ENCODE peak calls at places on chromosomes 13 and 19, in six cellular contexts. B is IMR-90, Q is transverse colon, F is body of pancreas, G is adrenal gland, X is stomach. R is an unnamed sample.

GRCh38 chr19:9793051-9793591 is 24.6 kb upstream of the ZNF846 start:
- DNase-seq in B (peak), Q (peak), F (peak), G (peak), X (peak), R (no peak)

GRCh38 chr19:34667349-34668076 is 9.4 kb downstream of the SCGB2B2 start:
- DNase-seq in B (peak), Q (no peak), F (no peak), G (peak), X (no peak), R (no peak)

GRCh38 chr13:111232191-111232590 is 88.3 kb upstream of the TEX29 start:
- DNase-seq in B (no peak), Q (no peak), F (no peak), G (no peak), X (no peak), R (no peak)

GRCh38 chr19:50203281-50204080 is at the start of gene MYH14:
- DNase-seq in B (no peak), Q (peak), F (peak), G (peak), X (peak), R (no peak)

GRCh38 chr19:35856546-35857149 is at the start of gene KIRREL2:
- DNase-seq in B (no peak), Q (no peak), F (peak), G (no peak), X (no peak), R (no peak)

GRCh38 chr19:53991224-53992113 is at the start of gene CACNG6:
- DNase-seq in B (no peak), Q (no peak), F (no peak), G (no peak), X (peak), R (no peak)

GRCh38 chr19:28549680-28550277 is 663.2 kb downstream of the UQCRFS1 start:
- DNase-seq in B (no peak), Q (no peak), F (no peak), G (no peak), X (no peak), R (no peak)

GRCh38 chr19:5591476-5591875 is 23.7 kb upstream of the TINCR start:
- DNase-seq in B (no peak), Q (no peak), F (no peak), G (no peak), X (no peak), R (no peak)

GRCh38 chr19:39705578-39706188 is 1.4 kb downstream of the LGALS14 start:
- DNase-seq in B (no peak), Q (no peak), F (no peak), G (no peak), X (no peak), R (no peak)

GRCh38 chr19:54316746-54317107 is 3.8 kb upstream of the LILRA5 start:
- DNase-seq in B (no peak), Q (no peak), F (peak), G (no peak), X (no peak), R (no peak)

DNA sequence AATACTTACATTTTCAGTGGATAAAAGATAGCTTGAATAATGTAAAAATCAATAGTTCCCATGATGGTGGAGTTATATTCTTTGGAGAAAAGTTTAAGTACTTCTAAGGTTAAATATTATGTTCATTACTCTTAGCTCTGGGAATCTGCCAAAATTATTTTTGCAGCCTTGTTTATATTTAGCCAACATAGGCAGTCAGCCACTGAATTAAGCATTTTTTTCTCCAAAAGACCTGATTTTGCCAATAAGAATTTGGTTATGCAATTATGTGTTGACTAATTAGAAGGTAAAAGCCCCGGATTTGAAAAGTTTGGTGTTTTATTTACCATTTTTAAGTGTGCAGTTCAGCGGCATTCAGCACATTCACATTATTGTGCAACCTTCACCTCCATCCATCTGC is 90.0 kb upstream of the C1QTNF9B start:
- DNase-seq in B (peak), Q (no peak), F (no peak), G (no peak), X (no peak), R (no peak)
- H3K27ac ChIP-seq in B (no peak), Q (no peak), F (peak), G (no peak), X (no peak), R (no peak)

DNA sequence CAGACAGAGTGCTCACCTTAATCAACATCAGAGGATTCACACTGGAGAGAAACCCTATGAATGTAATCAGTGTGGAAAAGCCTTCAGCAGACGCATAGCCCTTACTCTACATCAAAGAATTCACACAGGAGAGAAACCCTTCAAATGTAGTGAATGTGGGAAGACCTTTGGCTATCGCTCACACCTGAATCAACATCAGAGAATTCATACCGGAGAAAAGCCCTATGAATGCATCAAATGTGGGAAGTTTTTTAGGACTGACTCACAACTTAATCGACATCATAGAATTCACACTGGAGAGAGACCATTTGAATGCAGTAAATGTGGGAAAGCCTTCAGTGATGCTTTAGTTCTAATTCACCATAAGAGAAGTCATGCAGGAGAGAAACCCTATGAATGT is 18.3 kb downstream of the ZNF527 start:
- DNase-seq in B (no peak), Q (no peak), F (no peak), G (no peak), X (no peak), R (no peak)
- TF ChIP-seq POLR2A in B (no peak), Q (no peak), F (no peak), G (no peak), X (no peak), R (no peak)

GRCh38 chr13:99434258-99434788 is 66.9 kb upstream of the TM9SF2 start:
- DNase-seq in B (no peak), Q (peak), F (no peak), G (no peak), X (peak), R (peak)
- TF ChIP-seq CTCF in B (peak), Q (no peak), F (no peak), G (no peak), X (no peak), R (no peak)

DNA sequence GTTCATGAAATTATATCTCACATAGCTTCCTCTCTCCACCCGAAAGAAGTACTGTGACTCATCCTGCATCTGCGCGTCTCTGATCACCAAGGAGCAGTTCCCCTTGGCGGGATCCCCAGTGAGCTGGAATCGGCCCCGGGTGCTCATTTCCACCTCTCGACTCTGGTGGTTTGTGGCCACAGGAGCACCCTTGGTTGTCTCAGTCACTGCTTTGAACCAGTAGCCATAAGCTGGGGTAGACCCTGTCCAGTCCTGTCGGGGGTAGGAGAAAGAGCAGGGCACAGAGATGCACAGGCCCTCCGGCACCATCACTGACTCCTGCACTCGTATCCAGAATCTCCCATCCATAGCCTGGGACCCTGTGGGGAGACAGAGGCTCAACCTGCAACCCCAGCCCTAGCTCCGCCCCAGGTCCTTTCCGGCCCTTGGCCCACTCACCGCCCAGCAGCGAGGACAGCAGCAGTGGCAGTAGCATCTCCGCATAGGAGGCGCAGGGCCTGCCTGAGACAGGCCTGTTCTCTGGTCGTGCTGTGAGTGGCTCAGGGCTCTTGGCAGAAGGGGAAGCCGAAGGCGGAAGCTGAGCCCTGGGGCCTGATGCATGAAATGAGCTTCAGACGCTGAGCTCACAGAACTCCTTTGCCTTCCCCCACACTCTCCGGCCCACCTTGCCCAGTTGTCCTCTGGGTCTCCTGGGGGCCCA is at the start of gene SIGLEC10:
- DNase-seq in B (no peak), Q (peak), F (peak), G (peak), X (peak), R (peak)
- H3K27ac ChIP-seq in B (no peak), Q (peak), F (no peak), G (peak), X (no peak), R (peak)

GRCh38 chr19:51394045-51394836 is 3.9 kb upstream of the C19orf84 start:
- DNase-seq in B (peak), Q (peak), F (peak), G (peak), X (peak), R (peak)
- TF ChIP-seq POLR2A in B (peak), Q (no peak), F (no peak), G (peak), X (no peak), R (no peak)

GRCh38 chr13:109743706-109744453 is 42.5 kb downstream of the IRS2 start:
- DNase-seq in B (peak), Q (peak), F (peak), G (no peak), X (no peak), R (no peak)
- TF ChIP-seq CTCF in B (no peak), Q (no peak), F (no peak), G (no peak), X (no peak), R (no peak)

R was measured in Peyer's patch.